ENCODE peak calls at places on chromosomes 2 and 18, in six cellular contexts. N, A, C, U, X and R are unnamed samples.

GRCh38 chr18:54630963-54631362 is 39.9 kb downstream of the DYNAP start:
- DNase-seq in N (no peak), A (no peak), C (no peak), U (no peak), X (no peak), R (no peak)

GRCh38 chr2:112121682-112122254 is 16.4 kb upstream of the FBLN7 start:
- DNase-seq in N (peak; percentile 27), A (no peak), C (no peak), U (no peak), X (peak; percentile 64), R (peak; percentile 49)

GRCh38 chr2:237482485-237482884 is 4.6 kb upstream of the MLPH start:
- DNase-seq in N (peak; percentile 92), A (peak; percentile 81), C (no peak), U (peak; percentile 94), X (peak; percentile 93), R (peak; percentile 96)

GRCh38 chr2:201269764-201270163 is 9.4 kb downstream of the CASP8 start:
- DNase-seq in N (no peak), A (no peak), C (no peak), U (no peak), X (no peak), R (no peak)

GRCh38 chr2:45568935-45569334 is 42.1 kb downstream of the SRBD1 start:
- DNase-seq in N (no peak), A (no peak), C (no peak), U (no peak), X (no peak), R (no peak)

GRCh38 chr18:39057423-39058057 is 1491.9 kb upstream of the CELF4 start:
- DNase-seq in N (no peak), A (no peak), C (no peak), U (no peak), X (no peak), R (no peak)

GRCh38 chr2:143706297-143706696 is 577.1 kb downstream of the ARHGAP15 start:
- DNase-seq in N (no peak), A (no peak), C (no peak), U (no peak), X (no peak), R (no peak)

GRCh38 chr2:179850188-179850587 is 11.2 kb downstream of the ZNF385B start:
- DNase-seq in N (no peak), A (no peak), C (no peak), U (no peak), X (no peak), R (no peak)

GRCh38 chr18:68714356-68714706 is 577 bp downstream of the TMX3 start:
- DNase-seq in N (no peak), A (no peak), C (no peak), U (peak; percentile 6), X (peak; percentile 21), R (no peak)

GRCh38 chr2:216163518-216163917 is 54.4 kb downstream of the XRCC5 start:
- DNase-seq in N (no peak), A (no peak), C (no peak), U (no peak), X (no peak), R (no peak)

GRCh38 chr2:70340921-70341765 is 39.3 kb upstream of the FAM136A start:
- DNase-seq in N (peak; percentile 39), A (no peak), C (no peak), U (peak; percentile 15), X (no peak), R (peak; percentile 26)

GRCh38 chr2:77469086-77469485 is 53.1 kb downstream of the LRRTM4 start:
- DNase-seq in N (no peak), A (no peak), C (no peak), U (no peak), X (no peak), R (no peak)

GRCh38 chr2:17303054-17303453 is 215.2 kb downstream of the RAD51AP2 start:
- DNase-seq in N (no peak), A (no peak), C (no peak), U (no peak), X (no peak), R (no peak)

GRCh38 chr18:59718108-59719057 is 21.2 kb upstream of the CCBE1 start:
- DNase-seq in N (no peak), A (no peak), C (no peak), U (no peak), X (no peak), R (no peak)

GRCh38 chr18:31612124-31612523 is 20.4 kb downstream of the TTR start:
- DNase-seq in N (no peak), A (no peak), C (no peak), U (no peak), X (no peak), R (no peak)

GRCh38 chr2:151269798-151270568 is 8.3 kb upstream of the RBM43 start:
- DNase-seq in N (no peak), A (no peak), C (no peak), U (no peak), X (no peak), R (no peak)

GRCh38 chr18:48926420-48926857 is 24.3 kb downstream of the SMAD7 start:
- DNase-seq in N (no peak), A (no peak), C (no peak), U (no peak), X (no peak), R (peak; percentile 38)

GRCh38 chr2:176537932-176538331 is 268.7 kb downstream of the MTX2 start:
- DNase-seq in N (no peak), A (no peak), C (no peak), U (no peak), X (no peak), R (no peak)

GRCh38 chr2:101119431-101119830 is 31.8 kb downstream of the TBC1D8 start:
- DNase-seq in N (peak; percentile 89), A (peak; percentile 60), C (no peak), U (no peak), X (no peak), R (no peak)

GRCh38 chr18:4453712-4454547 is 1.2 kb downstream of the DLGAP1 start:
- DNase-seq in N (no peak), A (no peak), C (no peak), U (no peak), X (no peak), R (no peak)

GRCh38 chr2:41886757-41887156 is 161.1 kb upstream of the PKDCC start:
- DNase-seq in N (no peak), A (no peak), C (no peak), U (no peak), X (no peak), R (no peak)

GRCh38 chr2:163347982-163348842 is 387.6 kb downstream of the FIGN start:
- DNase-seq in N (peak; percentile 69), A (peak; percentile 57), C (no peak), U (peak; percentile 56), X (peak; percentile 23), R (peak; percentile 64)

GRCh38 chr2:231710751-231711676 is 2.7 kb downstream of the PTMA start:
- DNase-seq in N (peak; percentile 38), A (peak; percentile 38), C (no peak), U (peak; percentile 20), X (no peak), R (peak; percentile 40)

GRCh38 chr18:77053616-77054287 is 78.8 kb downstream of the MBP start:
- DNase-seq in N (no peak), A (no peak), C (no peak), U (no peak), X (no peak), R (no peak)

GRCh38 chr2:96342085-96342484 is 6.5 kb downstream of the NCAPH start:
- DNase-seq in N (no peak), A (no peak), C (no peak), U (no peak), X (no peak), R (no peak)

GRCh38 chr2:240566203-240567136 is 1.8 kb upstream of the RNPEPL1 start:
- DNase-seq in N (peak; percentile 96), A (peak; percentile 94), C (peak; percentile 81), U (peak; percentile 89), X (peak; percentile 88), R (peak; percentile 96)
- TF ChIP-seq POLR2A in N (peak; percentile 62), A (peak; percentile 53), C (peak; percentile 33), U (peak; percentile 86), X (peak; percentile 68), R (no peak)

GRCh38 chr2:85745619-85746018 is 8.2 kb upstream of the ATOH8 start:
- DNase-seq in N (no peak), A (no peak), C (no peak), U (no peak), X (no peak), R (no peak)
- H3K27ac ChIP-seq in N (no peak overlapping the region), A (peak overlapping the region; percentile 93), C (peak overlapping the region; percentile 93), U (peak overlapping the region; percentile 91), X (peak overlapping the region; percentile 96), R (peak overlapping the region; percentile 99)

DNA sequence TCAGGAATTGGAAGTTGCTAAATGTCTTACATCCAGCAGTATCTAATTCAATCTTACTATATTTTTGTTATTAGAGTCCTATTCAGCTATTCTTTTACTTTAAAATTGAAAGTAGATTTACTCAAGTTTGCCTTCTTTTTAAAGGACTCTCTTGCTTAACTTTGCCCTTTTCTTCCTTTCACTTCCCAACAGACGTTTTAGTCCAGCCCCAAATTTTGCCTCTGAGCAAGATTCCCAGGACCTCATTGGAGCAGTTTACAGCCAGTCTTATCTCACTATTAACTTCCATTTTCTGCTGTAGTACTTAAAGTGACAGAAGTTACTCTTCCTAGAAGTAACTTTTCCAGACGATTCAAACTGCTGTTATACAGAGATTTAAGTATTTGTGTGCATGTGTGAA is 1.7 kb upstream of the PRKD3 start:
- DNase-seq in N (peak; percentile 36), A (peak; percentile 67), C (no peak), U (peak; percentile 14), X (peak; percentile 60), R (peak; percentile 46)
- TF ChIP-seq POLR2A in N (no peak), A (no peak), C (no peak), U (no peak), X (no peak), R (no peak)

GRCh38 chr2:182867411-182868048 is 1.1 kb upstream of the FRZB start:
- DNase-seq in N (no peak), A (no peak), C (no peak), U (no peak), X (no peak), R (no peak)
- H3K27ac ChIP-seq in N (no peak overlapping the region), A (peak overlapping the region; percentile 76), C (peak overlapping the region; percentile 72), U (no peak overlapping the region), X (peak overlapping the region; percentile 32), R (no peak overlapping the region)

DNA sequence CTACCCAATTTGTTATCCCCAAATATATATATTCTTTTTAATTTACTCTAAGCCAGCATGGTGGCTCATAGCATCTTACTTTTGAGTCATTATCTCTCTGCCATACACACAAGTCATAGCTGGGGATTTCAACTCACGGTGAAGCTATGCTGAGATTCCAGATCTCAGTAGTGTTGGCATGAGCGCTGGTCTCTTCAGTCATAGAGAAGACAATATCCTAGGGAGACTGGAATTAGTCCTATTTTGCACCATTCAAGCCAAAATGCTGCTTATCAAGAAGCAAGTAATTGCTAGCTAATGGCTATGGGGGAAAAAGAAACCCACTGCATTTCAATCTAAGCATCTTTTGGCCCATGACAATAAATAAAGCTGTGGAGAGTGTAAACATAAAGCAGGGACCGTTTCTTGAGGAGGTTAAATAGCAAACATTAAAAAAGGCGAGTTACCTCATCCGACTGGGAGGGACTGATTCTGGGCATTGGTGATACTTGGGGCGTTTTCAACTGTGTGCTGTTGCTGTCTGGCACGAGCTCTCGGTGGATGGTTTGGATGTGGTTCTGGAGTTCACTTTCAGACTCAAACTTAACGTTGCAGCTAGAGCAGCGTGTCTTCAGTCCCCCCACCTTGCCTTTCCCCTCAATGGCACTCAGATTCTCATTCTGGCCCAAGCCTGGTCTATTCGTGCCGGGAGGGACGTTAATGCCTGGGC is 127.9 kb downstream of the ZNF521 start:
- DNase-seq in N (no peak), A (no peak), C (no peak), U (no peak), X (no peak), R (no peak)
- TF ChIP-seq POLR2A in N (no peak), A (no peak), C (no peak), U (no peak), X (no peak), R (no peak)

GRCh38 chr2:239249781-239250180 is 151.0 kb downstream of the HDAC4 start:
- DNase-seq in N (peak; percentile 52), A (peak; percentile 58), C (no peak), U (no peak), X (no peak), R (no peak)
- H3K27ac ChIP-seq in N (no peak overlapping the region), A (peak overlapping the region; percentile 1), C (peak overlapping the region; percentile 66), U (no peak overlapping the region), X (no peak overlapping the region), R (peak overlapping the region; percentile 67)